ENCODE peak calls at places on chromosomes 6 and 20, in eight cellular contexts. One of them, this sample, is unnamed.

GRCh38 chr6:43076093-43076927 is at the start of gene PTK7:
- DNase-seq in effector CD4-positive, alpha-beta T cell: no peak
- DNase-seq in Kasumi-1: peak
- DNase-seq in activated CD4-positive, CD25-positive, alpha-beta regulatory T cell treated with anti-CD3 and anti-CD28 coated beads, Interleukin-2, amount 50 U/mL, for 16 hours: no peak
- DNase-seq in astrocyte: no peak
- DNase-seq in psoas muscle: peak
- DNase-seq in brain microvascular endothelial cell: peak
- DNase-seq in NCI-H345: peak
- DNase-seq in this sample: peak

GRCh38 chr6:34438705-34439104 is 12.8 kb upstream of the RPS10 start:
- DNase-seq in brain microvascular endothelial cell: no peak
- DNase-seq in NCI-H345: no peak
- DNase-seq in activated CD4-positive, CD25-positive, alpha-beta regulatory T cell treated with anti-CD3 and anti-CD28 coated beads, Interleukin-2, amount 50 U/mL, for 16 hours: no peak
- DNase-seq in astrocyte: no peak
- DNase-seq in effector CD4-positive, alpha-beta T cell: no peak
- DNase-seq in Kasumi-1: no peak
- DNase-seq in psoas muscle: no peak
- DNase-seq in this sample: no peak

GRCh38 chr6:89025633-89026032 is 54.9 kb upstream of the PNRC1 start:
- DNase-seq in astrocyte: no peak
- DNase-seq in effector CD4-positive, alpha-beta T cell: no peak
- DNase-seq in psoas muscle: no peak
- DNase-seq in activated CD4-positive, CD25-positive, alpha-beta regulatory T cell treated with anti-CD3 and anti-CD28 coated beads, Interleukin-2, amount 50 U/mL, for 16 hours: no peak
- DNase-seq in Kasumi-1: no peak
- DNase-seq in brain microvascular endothelial cell: no peak
- DNase-seq in NCI-H345: no peak
- DNase-seq in this sample: no peak

GRCh38 chr20:22690616-22691179 is 106.3 kb upstream of the FOXA2 start:
- DNase-seq in Kasumi-1: no peak
- DNase-seq in brain microvascular endothelial cell: no peak
- DNase-seq in effector CD4-positive, alpha-beta T cell: no peak
- DNase-seq in psoas muscle: no peak
- DNase-seq in NCI-H345: no peak
- DNase-seq in astrocyte: no peak
- DNase-seq in activated CD4-positive, CD25-positive, alpha-beta regulatory T cell treated with anti-CD3 and anti-CD28 coated beads, Interleukin-2, amount 50 U/mL, for 16 hours: no peak
- DNase-seq in this sample: no peak

GRCh38 chr6:21098744-21099143 is 494.8 kb upstream of the SOX4 start:
- DNase-seq in Kasumi-1: no peak
- DNase-seq in astrocyte: no peak
- DNase-seq in brain microvascular endothelial cell: no peak
- DNase-seq in psoas muscle: no peak
- DNase-seq in effector CD4-positive, alpha-beta T cell: no peak
- DNase-seq in activated CD4-positive, CD25-positive, alpha-beta regulatory T cell treated with anti-CD3 and anti-CD28 coated beads, Interleukin-2, amount 50 U/mL, for 16 hours: no peak
- DNase-seq in NCI-H345: peak
- DNase-seq in this sample: no peak

GRCh38 chr6:111417181-111417585 is 65.8 kb downstream of the REV3L start:
- DNase-seq in Kasumi-1: peak
- DNase-seq in effector CD4-positive, alpha-beta T cell: no peak
- DNase-seq in psoas muscle: no peak
- DNase-seq in brain microvascular endothelial cell: no peak
- DNase-seq in NCI-H345: peak
- DNase-seq in astrocyte: peak
- DNase-seq in activated CD4-positive, CD25-positive, alpha-beta regulatory T cell treated with anti-CD3 and anti-CD28 coated beads, Interleukin-2, amount 50 U/mL, for 16 hours: no peak
- DNase-seq in this sample: no peak

GRCh38 chr20:14657231-14657630 is 319.8 kb upstream of the FLRT3 start:
- DNase-seq in astrocyte: no peak
- DNase-seq in psoas muscle: no peak
- DNase-seq in effector CD4-positive, alpha-beta T cell: no peak
- DNase-seq in NCI-H345: peak
- DNase-seq in activated CD4-positive, CD25-positive, alpha-beta regulatory T cell treated with anti-CD3 and anti-CD28 coated beads, Interleukin-2, amount 50 U/mL, for 16 hours: no peak
- DNase-seq in brain microvascular endothelial cell: no peak
- DNase-seq in Kasumi-1: no peak
- DNase-seq in this sample: no peak

GRCh38 chr6:152091851-152092341 is 284.4 kb downstream of the ESR1 start:
- DNase-seq in NCI-H345: no peak
- DNase-seq in brain microvascular endothelial cell: no peak
- DNase-seq in Kasumi-1: no peak
- DNase-seq in activated CD4-positive, CD25-positive, alpha-beta regulatory T cell treated with anti-CD3 and anti-CD28 coated beads, Interleukin-2, amount 50 U/mL, for 16 hours: no peak
- DNase-seq in astrocyte: peak
- DNase-seq in effector CD4-positive, alpha-beta T cell: no peak
- DNase-seq in psoas muscle: no peak
- DNase-seq in this sample: peak

GRCh38 chr6:156980515-156980914 is 203.3 kb downstream of the ARID1B start:
- DNase-seq in psoas muscle: no peak
- DNase-seq in activated CD4-positive, CD25-positive, alpha-beta regulatory T cell treated with anti-CD3 and anti-CD28 coated beads, Interleukin-2, amount 50 U/mL, for 16 hours: no peak
- DNase-seq in brain microvascular endothelial cell: no peak
- DNase-seq in NCI-H345: peak
- DNase-seq in Kasumi-1: no peak
- DNase-seq in astrocyte: no peak
- DNase-seq in effector CD4-positive, alpha-beta T cell: no peak
- DNase-seq in this sample: peak

GRCh38 chr6:6057442-6058053 is 50.8 kb upstream of the NRN1 start:
- DNase-seq in NCI-H345: peak
- DNase-seq in astrocyte: no peak
- DNase-seq in psoas muscle: no peak
- DNase-seq in activated CD4-positive, CD25-positive, alpha-beta regulatory T cell treated with anti-CD3 and anti-CD28 coated beads, Interleukin-2, amount 50 U/mL, for 16 hours: no peak
- DNase-seq in effector CD4-positive, alpha-beta T cell: no peak
- DNase-seq in Kasumi-1: peak
- DNase-seq in brain microvascular endothelial cell: peak
- DNase-seq in this sample: peak

GRCh38 chr6:43217351-43217750 is 11.9 kb downstream of the DNPH1 start:
- DNase-seq in effector CD4-positive, alpha-beta T cell: no peak
- DNase-seq in psoas muscle: no peak
- DNase-seq in astrocyte: no peak
- DNase-seq in NCI-H345: no peak
- DNase-seq in Kasumi-1: no peak
- DNase-seq in activated CD4-positive, CD25-positive, alpha-beta regulatory T cell treated with anti-CD3 and anti-CD28 coated beads, Interleukin-2, amount 50 U/mL, for 16 hours: no peak
- DNase-seq in brain microvascular endothelial cell: no peak
- DNase-seq in this sample: no peak

GRCh38 chr6:13004610-13005009 is 288.0 kb downstream of the PHACTR1 start:
- DNase-seq in astrocyte: no peak
- DNase-seq in activated CD4-positive, CD25-positive, alpha-beta regulatory T cell treated with anti-CD3 and anti-CD28 coated beads, Interleukin-2, amount 50 U/mL, for 16 hours: no peak
- DNase-seq in brain microvascular endothelial cell: no peak
- DNase-seq in Kasumi-1: peak
- DNase-seq in NCI-H345: no peak
- DNase-seq in psoas muscle: no peak
- DNase-seq in effector CD4-positive, alpha-beta T cell: no peak
- DNase-seq in this sample: no peak

GRCh38 chr20:46142124-46142523 is 24.0 kb downstream of the CD40 start:
- DNase-seq in NCI-H345: peak
- DNase-seq in activated CD4-positive, CD25-positive, alpha-beta regulatory T cell treated with anti-CD3 and anti-CD28 coated beads, Interleukin-2, amount 50 U/mL, for 16 hours: no peak
- DNase-seq in brain microvascular endothelial cell: no peak
- DNase-seq in astrocyte: no peak
- DNase-seq in effector CD4-positive, alpha-beta T cell: no peak
- DNase-seq in psoas muscle: no peak
- DNase-seq in Kasumi-1: no peak
- DNase-seq in this sample: no peak

GRCh38 chr6:156863504-156863903 is 86.3 kb downstream of the ARID1B start:
- DNase-seq in effector CD4-positive, alpha-beta T cell: no peak
- DNase-seq in astrocyte: no peak
- DNase-seq in Kasumi-1: no peak
- DNase-seq in brain microvascular endothelial cell: no peak
- DNase-seq in psoas muscle: no peak
- DNase-seq in activated CD4-positive, CD25-positive, alpha-beta regulatory T cell treated with anti-CD3 and anti-CD28 coated beads, Interleukin-2, amount 50 U/mL, for 16 hours: no peak
- DNase-seq in NCI-H345: no peak
- DNase-seq in this sample: no peak

GRCh38 chr6:8069887-8070286 is 5.7 kb upstream of the BLOC1S5 start:
- DNase-seq in psoas muscle: no peak
- DNase-seq in effector CD4-positive, alpha-beta T cell: no peak
- DNase-seq in brain microvascular endothelial cell: no peak
- DNase-seq in astrocyte: no peak
- DNase-seq in activated CD4-positive, CD25-positive, alpha-beta regulatory T cell treated with anti-CD3 and anti-CD28 coated beads, Interleukin-2, amount 50 U/mL, for 16 hours: no peak
- DNase-seq in Kasumi-1: no peak
- DNase-seq in NCI-H345: no peak
- DNase-seq in this sample: no peak

GRCh38 chr20:48295445-48295903 is 510.2 kb upstream of the SULF2 start:
- DNase-seq in NCI-H345: no peak
- DNase-seq in Kasumi-1: no peak
- DNase-seq in astrocyte: peak
- DNase-seq in psoas muscle: no peak
- DNase-seq in effector CD4-positive, alpha-beta T cell: no peak
- DNase-seq in brain microvascular endothelial cell: peak
- DNase-seq in activated CD4-positive, CD25-positive, alpha-beta regulatory T cell treated with anti-CD3 and anti-CD28 coated beads, Interleukin-2, amount 50 U/mL, for 16 hours: no peak
- DNase-seq in this sample: peak

GRCh38 chr6:92380803-92381601 is 1038.4 kb downstream of the EPHA7 start:
- DNase-seq in activated CD4-positive, CD25-positive, alpha-beta regulatory T cell treated with anti-CD3 and anti-CD28 coated beads, Interleukin-2, amount 50 U/mL, for 16 hours: no peak
- DNase-seq in psoas muscle: no peak
- DNase-seq in astrocyte: no peak
- DNase-seq in effector CD4-positive, alpha-beta T cell: no peak
- DNase-seq in Kasumi-1: no peak
- DNase-seq in NCI-H345: no peak
- DNase-seq in brain microvascular endothelial cell: no peak
- DNase-seq in this sample: no peak